ENCODE peak calls at places on chromosomes 13 and 19, in six cellular contexts. C, O, E, J, S and H are unnamed samples.

GRCh38 chr19:41541990-41542584 is 33.9 kb upstream of the CEACAM21 start:
- DNase-seq in C (no peak), O (peak), E (peak), J (peak), S (no peak), H (peak)

GRCh38 chr19:40358773-40359172 is 10.3 kb downstream of the PLD3 start:
- DNase-seq in C (no peak), O (no peak), E (no peak), J (no peak), S (no peak), H (peak)

GRCh38 chr19:13599681-13600080 is 93.4 kb upstream of the CACNA1A start:
- DNase-seq in C (no peak), O (no peak), E (no peak), J (no peak), S (no peak), H (no peak)

GRCh38 chr13:42994878-42995277 is 2.8 kb upstream of the EPSTI1 start:
- DNase-seq in C (no peak), O (no peak), E (no peak), J (no peak), S (no peak), H (no peak)

GRCh38 chr13:98677398-98677797 is 75.1 kb downstream of the SLC15A1 start:
- DNase-seq in C (no peak), O (peak), E (no peak), J (no peak), S (no peak), H (no peak)

GRCh38 chr19:16303755-16304154 is 20.9 kb upstream of the KLF2 start:
- DNase-seq in C (no peak), O (peak), E (no peak), J (no peak), S (no peak), H (no peak)

GRCh38 chr13:29162638-29163037 is 342.5 kb downstream of the MTUS2 start:
- DNase-seq in C (no peak), O (no peak), E (no peak), J (no peak), S (no peak), H (peak)

GRCh38 chr19:2636897-2637683 is 65.4 kb downstream of the GNG7 start:
- DNase-seq in C (no peak), O (peak), E (peak), J (peak), S (no peak), H (peak)

GRCh38 chr13:39876258-39876657 is 220.8 kb downstream of the COG6 start:
- DNase-seq in C (no peak), O (peak), E (peak), J (no peak), S (no peak), H (peak)

GRCh38 chr13:19817510-19818158 is 34.9 kb upstream of the PSPC1 start:
- DNase-seq in C (no peak), O (no peak), E (no peak), J (no peak), S (no peak), H (no peak)

DNA sequence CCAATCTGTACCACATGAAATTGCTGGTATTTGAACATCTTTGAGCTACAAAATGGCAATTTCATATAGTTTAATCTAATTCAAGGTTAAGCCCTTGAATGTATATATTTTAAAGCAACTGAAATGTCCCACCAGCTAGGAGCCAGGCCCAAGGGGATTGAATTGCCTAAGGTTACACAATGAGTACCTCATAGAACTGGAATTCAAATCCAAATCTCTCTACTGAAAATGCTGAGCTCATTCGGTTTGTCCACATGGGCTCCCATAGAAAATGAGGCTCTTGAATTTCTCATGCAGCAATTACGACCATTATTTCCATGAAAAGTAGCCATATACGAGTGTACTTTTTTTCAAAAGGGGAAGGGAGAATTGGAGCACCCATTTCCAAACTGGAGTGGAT is 31.5 kb upstream of the FNDC3A start:
- DNase-seq in C (no peak), O (peak), E (peak), J (no peak), S (no peak), H (peak)
- TF ChIP-seq CTCF in C (no peak), O (no peak), E (no peak), J (no peak), S (no peak), H (no peak)

GRCh38 chr13:79281335-79281734 is 124.7 kb downstream of the RBM26 start:
- DNase-seq in C (no peak), O (no peak), E (no peak), J (no peak), S (no peak), H (no peak)

GRCh38 chr13:79282508-79282907 is 123.5 kb downstream of the RBM26 start:
- DNase-seq in C (no peak), O (no peak), E (no peak), J (no peak), S (no peak), H (no peak)

GRCh38 chr13:79285159-79285558 is 120.9 kb downstream of the RBM26 start:
- DNase-seq in C (no peak), O (no peak), E (no peak), J (no peak), S (no peak), H (no peak)

GRCh38 chr13:79283742-79284141 is 122.3 kb downstream of the RBM26 start:
- DNase-seq in C (no peak), O (no peak), E (no peak), J (no peak), S (no peak), H (no peak)

GRCh38 chr13:79282976-79283375 is 123.1 kb downstream of the RBM26 start:
- DNase-seq in C (no peak), O (no peak), E (peak), J (no peak), S (no peak), H (peak)
- TF ChIP-seq CTCF in C (no peak), O (no peak), E (no peak), J (no peak), S (no peak), H (no peak)

GRCh38 chr19:45467456-45468158 is at the start of gene FOSB:
- DNase-seq in C (peak), O (peak), E (peak), J (peak), S (no peak), H (peak)
- TF ChIP-seq CTCF in C (peak), O (no peak), E (no peak), J (peak), S (no peak), H (no peak)

DNA sequence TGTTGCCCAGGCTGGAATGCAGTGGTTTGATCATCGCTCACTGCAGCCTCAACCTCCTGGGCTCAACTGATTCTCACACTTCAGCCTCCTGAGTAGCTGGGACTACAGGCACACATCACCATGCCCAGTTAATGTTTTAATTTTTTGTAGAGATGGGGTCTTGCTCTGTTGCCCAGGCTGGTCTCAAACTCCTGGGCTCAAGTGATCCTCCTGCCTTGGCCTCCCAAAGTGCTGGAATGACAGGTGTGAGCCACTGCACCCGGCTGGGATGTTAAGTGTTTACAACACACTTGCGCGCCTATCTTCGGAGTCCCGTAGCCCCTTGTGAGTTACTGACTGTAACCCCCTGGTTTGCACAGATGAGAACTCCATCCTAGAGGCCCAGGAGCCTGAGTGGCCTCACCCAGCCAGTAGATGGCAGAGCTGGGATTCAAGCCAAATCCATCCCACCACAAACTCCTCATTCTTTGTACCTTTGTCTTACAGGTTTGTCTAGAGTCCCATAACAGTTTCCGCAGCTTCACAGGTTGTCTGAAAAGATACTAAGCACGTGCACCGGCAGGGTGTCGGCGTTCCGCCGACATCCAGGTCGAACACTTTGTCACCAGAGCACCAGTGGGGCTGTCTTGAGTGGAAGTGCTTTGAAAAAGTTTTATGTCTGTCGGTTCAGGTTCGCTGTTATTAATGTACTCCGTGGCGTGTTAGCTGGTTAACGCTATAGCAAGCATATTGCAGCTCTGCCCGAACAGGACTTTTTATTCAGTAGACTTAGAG is 14.7 kb downstream of the MAG start:
- DNase-seq in C (no peak), O (no peak), E (no peak), J (no peak), S (no peak), H (peak)
- TF ChIP-seq CTCF in C (no peak), O (peak), E (no peak), J (peak), S (no peak), H (peak)

GRCh38 chr19:18856385-18857126 is 24.8 kb downstream of the UPF1 start:
- DNase-seq in C (no peak), O (peak), E (peak), J (no peak), S (no peak), H (peak)
- TF ChIP-seq CTCF in C (no peak), O (peak), E (peak), J (peak), S (no peak), H (peak)

DNA sequence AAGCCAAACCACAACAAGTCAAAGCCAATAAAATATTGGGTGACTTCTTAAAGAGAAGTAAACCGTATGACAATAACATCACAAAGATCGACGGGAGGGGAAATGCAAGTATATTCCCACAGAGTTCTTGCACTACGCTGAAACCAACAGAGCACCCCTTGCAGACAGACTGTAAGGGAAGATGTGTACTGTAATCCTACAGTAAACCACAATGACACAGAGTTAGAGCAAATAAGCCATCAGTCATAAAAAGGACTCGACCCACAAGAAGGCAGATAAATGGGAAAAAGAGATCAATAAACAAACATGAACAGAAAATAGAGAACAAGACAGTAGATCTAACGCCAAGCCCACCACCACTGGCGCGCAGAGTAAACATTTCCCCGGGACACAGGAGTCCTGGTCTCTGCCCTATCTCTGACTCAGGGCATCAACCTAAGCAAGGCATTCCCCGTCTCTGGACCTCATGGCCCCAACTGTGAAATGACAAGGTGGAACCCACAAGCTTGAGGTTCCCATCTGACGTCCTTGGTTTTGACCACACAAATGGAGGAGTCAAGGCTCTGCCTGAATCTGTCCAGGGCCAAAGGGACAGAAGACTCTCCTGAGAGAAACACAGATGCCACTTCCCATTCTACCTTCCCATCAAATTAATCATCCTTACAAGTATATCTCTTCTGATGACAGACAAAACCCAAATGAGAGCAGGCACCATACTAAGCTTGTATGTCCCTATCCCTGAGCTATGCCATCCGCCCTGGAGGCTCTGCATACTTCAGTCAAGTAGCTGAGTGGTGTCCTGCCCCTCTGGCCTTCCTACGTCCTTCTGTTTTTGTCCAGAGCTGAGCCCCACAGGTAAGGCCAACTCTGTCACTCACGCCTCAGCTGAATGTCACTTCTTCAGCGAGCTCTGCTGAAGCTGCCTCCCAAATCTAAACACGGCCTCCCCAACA is 15.0 kb downstream of the SAFB2 start:
- DNase-seq in C (no peak), O (no peak), E (no peak), J (no peak), S (no peak), H (no peak)
- TF ChIP-seq CTCF in C (no peak), O (no peak), E (no peak), J (no peak), S (no peak), H (no peak)

GRCh38 chr19:4811328-4812131 is 20.0 kb downstream of the TICAM1 start:
- DNase-seq in C (peak), O (peak), E (peak), J (peak), S (no peak), H (peak)
- TF ChIP-seq CTCF in C (peak), O (peak), E (peak), J (peak), S (peak), H (peak)

GRCh38 chr13:30752201-30752797 is 17.0 kb downstream of the ALOX5AP start:
- DNase-seq in C (peak), O (no peak), E (peak), J (peak), S (no peak), H (no peak)
- TF ChIP-seq CTCF in C (no peak), O (peak), E (no peak), J (peak), S (no peak), H (no peak)

GRCh38 chr13:76668716-76669115 is 217.5 kb downstream of the KCTD12 start:
- DNase-seq in C (no peak), O (no peak), E (no peak), J (no peak), S (no peak), H (no peak)

GRCh38 chr13:76667551-76667950 is 218.7 kb downstream of the KCTD12 start:
- DNase-seq in C (no peak), O (peak), E (peak), J (no peak), S (no peak), H (peak)

GRCh38 chr13:76668141-76668540 is 218.1 kb downstream of the KCTD12 start:
- DNase-seq in C (no peak), O (no peak), E (no peak), J (no peak), S (no peak), H (no peak)

GRCh38 chr13:76663941-76664340 is 222.3 kb downstream of the KCTD12 start:
- DNase-seq in C (no peak), O (peak), E (peak), J (no peak), S (no peak), H (peak)
- TF ChIP-seq CTCF in C (no peak), O (no peak), E (no peak), J (no peak), S (no peak), H (no peak)

GRCh38 chr13:44411841-44412240 is 38.2 kb downstream of the SERP2 start:
- DNase-seq in C (no peak), O (no peak), E (no peak), J (no peak), S (no peak), H (no peak)

GRCh38 chr13:44412341-44412935 is 38.8 kb downstream of the SERP2 start:
- DNase-seq in C (no peak), O (peak), E (no peak), J (no peak), S (no peak), H (no peak)

GRCh38 chr13:44409595-44409994 is 36.0 kb downstream of the SERP2 start:
- DNase-seq in C (no peak), O (no peak), E (no peak), J (no peak), S (no peak), H (no peak)

GRCh38 chr13:44407891-44408290 is 34.3 kb downstream of the SERP2 start:
- DNase-seq in C (no peak), O (no peak), E (no peak), J (no peak), S (no peak), H (no peak)

GRCh38 chr13:44410328-44410859 is 36.8 kb downstream of the SERP2 start:
- DNase-seq in C (no peak), O (no peak), E (no peak), J (no peak), S (no peak), H (no peak)
- TF ChIP-seq CTCF in C (no peak), O (no peak), E (no peak), J (no peak), S (no peak), H (no peak)